ENCODE peak calls at places on chromosomes 13 and 19, in seven cellular contexts. A is right lobe of liver, J is H1, Y is breast epithelium, B is stomach, R is esophagus squamous epithelium, E is heart left ventricle. C is an unnamed sample.

GRCh38 chr13:34349091-34349722 is 531.3 kb downstream of the RFC3 start:
- DNase-seq in A (no peak), J (no peak), Y (peak), B (no peak), R (no peak), E (peak), C (peak)

GRCh38 chr19:7986321-7987083 is 18.9 kb downstream of the ELAVL1 start:
- DNase-seq in A (no peak), J (no peak), Y (no peak), B (no peak), R (no peak), E (no peak), C (no peak)

GRCh38 chr13:79258489-79258888 is 147.6 kb downstream of the RBM26 start:
- DNase-seq in A (no peak), J (no peak), Y (no peak), B (no peak), R (no peak), E (no peak), C (no peak)

GRCh38 chr13:44932850-44933251 is 56.4 kb downstream of the NUFIP1 start:
- DNase-seq in A (peak), J (no peak), Y (no peak), B (peak), R (no peak), E (peak), C (no peak)

GRCh38 chr13:92967923-92968322 is 258.7 kb upstream of the GPC6 start:
- DNase-seq in A (no peak), J (no peak), Y (no peak), B (no peak), R (no peak), E (no peak), C (no peak)

GRCh38 chr13:60765700-60766411 is 368.8 kb downstream of the TDRD3 start:
- DNase-seq in A (no peak), J (no peak), Y (no peak), B (no peak), R (no peak), E (no peak), C (no peak)

GRCh38 chr19:1651061-1651547 is 1.3 kb downstream of the TCF3 start:
- DNase-seq in A (peak), J (no peak), Y (no peak), B (no peak), R (no peak), E (peak), C (no peak)

GRCh38 chr13:29110003-29110402 is 289.9 kb downstream of the MTUS2 start:
- DNase-seq in A (no peak), J (no peak), Y (no peak), B (no peak), R (no peak), E (no peak), C (no peak)

GRCh38 chr13:67493835-67494234 is 263.7 kb upstream of the PCDH9 start:
- DNase-seq in A (no peak), J (no peak), Y (no peak), B (no peak), R (no peak), E (no peak), C (no peak)

GRCh38 chr13:91405240-91405639 is 6.8 kb downstream of the GPC5 start:
- DNase-seq in A (no peak), J (no peak), Y (no peak), B (no peak), R (no peak), E (no peak), C (no peak)

GRCh38 chr19:23440791-23441190 is 45.5 kb upstream of the ZNF91 start:
- DNase-seq in A (no peak), J (no peak), Y (no peak), B (no peak), R (no peak), E (no peak), C (no peak)

GRCh38 chr13:38648912-38649311 is 38.0 kb upstream of the FREM2 start:
- DNase-seq in A (no peak), J (no peak), Y (no peak), B (no peak), R (no peak), E (no peak), C (no peak)

GRCh38 chr13:41976491-41976890 is 15.6 kb upstream of the VWA8 start:
- DNase-seq in A (no peak), J (no peak), Y (no peak), B (no peak), R (no peak), E (no peak), C (no peak)

GRCh38 chr19:46661735-46662592 is 982 bp upstream of the DACT3 start:
- DNase-seq in A (peak), J (no peak), Y (peak), B (peak), R (no peak), E (peak), C (peak)

GRCh38 chr19:4533334-4533733 is 1.7 kb downstream of the PLIN5 start:
- DNase-seq in A (no peak), J (no peak), Y (no peak), B (no peak), R (no peak), E (no peak), C (no peak)

GRCh38 chr19:6227156-6227940 is 52.4 kb downstream of the MLLT1 start:
- DNase-seq in A (no peak), J (no peak), Y (no peak), B (no peak), R (no peak), E (no peak), C (no peak)

GRCh38 chr19:15159251-15159650 is 41.5 kb downstream of the NOTCH3 start:
- DNase-seq in A (no peak), J (no peak), Y (no peak), B (no peak), R (no peak), E (no peak), C (no peak)

GRCh38 chr13:106683918-106684317 is 116.0 kb upstream of the ARGLU1 start:
- DNase-seq in A (no peak), J (no peak), Y (no peak), B (no peak), R (no peak), E (no peak), C (no peak)

GRCh38 chr13:107835339-107836018 is 379.9 kb downstream of the LIG4 start:
- DNase-seq in A (no peak), J (no peak), Y (no peak), B (no peak), R (no peak), E (no peak), C (no peak)

GRCh38 chr19:8355631-8356402 is 8.1 kb upstream of the ANGPTL4 start:
- DNase-seq in A (peak), J (no peak), Y (peak), B (no peak), R (no peak), E (no peak), C (peak)

GRCh38 chr13:100088282-100088647 is 628 bp upstream of the PCCA start:
- DNase-seq in A (no peak), J (no peak), Y (no peak), B (no peak), R (no peak), E (no peak), C (no peak)

GRCh38 chr19:14542721-14543328 is 13.4 kb downstream of the TECR start:
- DNase-seq in A (no peak), J (no peak), Y (no peak), B (no peak), R (no peak), E (peak), C (no peak)

GRCh38 chr13:98977568-98978270 is at the start of gene DOCK9:
- DNase-seq in A (peak), J (no peak), Y (no peak), B (peak), R (no peak), E (peak), C (peak)

GRCh38 chr13:21079761-21080730 is 18.7 kb upstream of the LATS2 start:
- DNase-seq in A (no peak), J (no peak), Y (no peak), B (no peak), R (no peak), E (no peak), C (no peak)

GRCh38 chr13:44259045-44260042 is 114.3 kb upstream of the SERP2 start:
- DNase-seq in A (no peak), J (no peak), Y (no peak), B (peak), R (no peak), E (no peak), C (no peak)

GRCh38 chr19:10271543-10272086 is 695 bp downstream of the ICAM1 start:
- DNase-seq in A (peak), J (no peak), Y (no peak), B (no peak), R (no peak), E (peak), C (no peak)
- TF ChIP-seq POLR2A in A (no peak), J (no peak), Y (no peak), B (no peak), R (no peak), E (no peak), C (no peak)

DNA sequence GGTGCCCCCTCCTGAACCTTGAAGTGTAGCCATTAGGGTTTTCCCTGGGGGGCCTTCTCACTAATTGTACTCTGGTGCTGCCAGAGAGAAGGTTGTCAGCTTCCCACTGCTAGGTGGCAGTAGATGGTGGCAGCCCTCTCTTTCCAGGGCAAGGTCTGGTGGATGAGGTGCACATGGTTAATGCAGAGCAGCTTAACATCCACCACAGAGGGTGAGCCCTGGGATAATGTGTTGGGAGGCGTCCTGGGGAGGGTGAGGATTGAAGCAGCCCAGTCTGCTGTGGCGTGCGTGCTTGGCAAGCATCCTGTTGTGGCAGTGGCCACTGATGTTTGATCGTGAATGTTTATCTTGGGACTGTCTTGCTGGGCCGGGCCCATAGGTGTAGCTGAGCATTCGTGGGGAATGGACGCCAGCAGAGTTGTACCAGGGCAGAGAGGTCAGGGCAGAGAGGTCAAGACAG is 5.8 kb downstream of the EGLN2 start:
- DNase-seq in A (peak), J (no peak), Y (no peak), B (peak), R (no peak), E (peak), C (no peak)
- TF ChIP-seq POLR2A in A (no peak), J (no peak), Y (no peak), B (no peak), R (no peak), E (no peak), C (no peak)

DNA sequence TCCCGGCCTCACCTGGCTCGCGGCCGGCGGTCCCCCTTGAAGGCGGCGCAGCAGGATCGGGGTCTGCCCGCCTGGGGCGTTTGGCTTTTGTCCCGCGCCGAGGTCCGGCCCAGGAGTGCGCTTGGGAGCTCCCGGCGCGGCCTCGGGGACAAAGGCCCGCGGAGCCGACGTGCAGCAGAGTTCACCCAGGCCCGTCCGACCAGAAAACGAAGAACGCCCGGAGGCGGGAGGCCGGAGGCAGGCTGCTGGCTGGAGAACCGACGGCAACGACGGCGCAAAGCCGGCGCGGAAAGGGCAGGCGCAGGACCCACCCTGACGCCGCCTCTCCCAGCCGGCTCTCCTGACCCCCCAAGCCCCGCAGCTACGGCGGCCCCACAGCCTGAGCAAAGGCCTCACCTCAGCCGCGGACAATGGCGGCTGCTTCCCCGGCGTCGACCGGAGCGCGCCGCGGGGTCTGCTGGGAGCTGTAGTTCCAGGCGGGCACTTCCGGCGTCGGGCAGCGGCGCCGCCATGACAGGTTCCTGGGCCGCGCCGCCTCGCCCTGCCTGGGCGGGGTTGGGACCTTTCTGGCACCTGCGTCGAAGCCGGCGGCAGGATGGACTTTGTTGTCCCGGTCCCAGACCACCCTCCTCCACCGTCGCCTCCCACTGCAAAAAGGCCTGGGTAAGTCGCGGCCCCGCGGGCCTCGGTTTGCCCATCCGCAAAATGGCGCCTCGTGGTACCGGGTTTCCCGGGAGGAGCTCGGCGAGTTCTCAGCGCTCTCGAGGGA is at the start of gene ZNF606:
- DNase-seq in A (peak), J (no peak), Y (peak), B (peak), R (peak), E (peak), C (peak)
- TF ChIP-seq POLR2A in A (peak), J (peak), Y (peak), B (no peak), R (no peak), E (no peak), C (no peak)

GRCh38 chr19:289651-290538 is 1.3 kb downstream of the PLPP2 start:
- DNase-seq in A (peak), J (peak), Y (peak), B (peak), R (no peak), E (no peak), C (no peak)
- TF ChIP-seq POLR2A in A (no peak), J (no peak), Y (no peak), B (no peak), R (no peak), E (no peak), C (no peak)

DNA sequence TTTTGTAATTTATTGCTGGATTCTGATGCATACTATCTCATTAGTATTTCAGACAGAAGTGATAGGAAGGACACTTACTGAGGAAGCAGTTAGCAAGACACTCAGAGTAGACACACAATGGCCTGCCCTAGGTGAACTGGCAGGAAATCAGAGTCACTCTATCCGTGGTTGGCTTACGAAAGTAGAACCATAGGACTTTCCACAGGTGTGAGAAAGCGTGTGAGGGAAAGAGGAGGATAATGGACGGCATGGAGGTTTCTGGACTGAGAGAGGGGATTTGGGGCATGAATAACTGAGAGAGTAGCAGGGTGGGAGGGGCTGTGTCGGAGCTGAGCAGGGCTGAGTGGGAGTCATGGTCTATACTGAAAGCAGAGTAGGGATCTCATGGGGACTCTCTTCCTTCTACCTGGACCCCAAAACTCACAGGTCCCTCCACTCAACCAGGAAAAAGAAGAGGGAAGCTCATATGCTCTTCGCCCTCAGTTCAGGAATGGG is 18.7 kb upstream of the EID2 start:
- DNase-seq in A (no peak), J (no peak), Y (no peak), B (no peak), R (no peak), E (no peak), C (no peak)
- TF ChIP-seq POLR2A in A (no peak), J (no peak), Y (no peak), B (no peak), R (no peak), E (no peak), C (no peak)

GRCh38 chr13:77409412-77409811 is 82.5 kb upstream of the MYCBP2 start:
- DNase-seq in A (no peak), J (peak), Y (no peak), B (no peak), R (no peak), E (no peak), C (no peak)
- TF ChIP-seq POLR2A in A (no peak), J (no peak), Y (no peak), B (no peak), R (no peak), E (no peak), C (no peak)

GRCh38 chr13:109362606-109363005 is 423.8 kb downstream of the IRS2 start:
- DNase-seq in A (no peak), J (no peak), Y (no peak), B (no peak), R (no peak), E (no peak), C (no peak)
- TF ChIP-seq POLR2A in A (no peak), J (no peak), Y (no peak), B (no peak), R (no peak), E (no peak), C (no peak)

DNA sequence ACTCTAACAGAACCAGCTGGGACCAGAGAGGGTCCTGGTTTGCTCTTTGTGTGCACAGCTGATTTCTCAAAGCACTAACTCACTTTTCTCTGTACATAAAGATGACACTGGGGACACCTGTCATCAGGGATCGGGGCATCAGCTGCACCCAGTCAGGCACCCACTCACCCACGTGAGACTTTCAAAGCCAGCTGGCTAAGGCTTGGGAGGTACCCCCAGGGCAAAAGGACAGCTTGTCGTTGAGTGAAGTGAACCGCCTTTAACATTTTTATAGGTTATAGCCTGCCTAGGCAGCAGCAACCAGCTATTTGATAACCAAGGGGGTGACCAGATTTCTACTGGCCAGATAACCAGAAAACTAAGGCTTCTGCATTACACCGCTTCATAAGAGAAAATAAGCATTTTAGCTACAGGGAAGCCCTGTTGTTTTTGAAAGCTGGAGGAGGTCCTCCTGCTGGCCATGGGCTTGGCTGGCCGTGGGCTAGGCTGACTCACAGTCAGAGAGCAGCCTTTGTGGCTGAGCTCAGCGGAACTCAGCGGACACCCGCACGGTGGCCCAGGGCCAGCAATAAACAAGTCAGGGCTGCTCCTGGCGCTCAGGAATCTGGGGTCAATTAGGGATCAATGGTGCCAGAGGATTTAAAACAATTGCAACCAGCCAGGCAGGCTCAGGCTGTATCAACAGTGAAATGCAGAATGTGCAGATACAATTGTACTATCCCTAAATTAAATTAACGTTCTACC is 57.1 kb downstream of the ALOX5AP start:
- DNase-seq in A (peak), J (no peak), Y (peak), B (peak), R (no peak), E (peak), C (peak)
- TF ChIP-seq POLR2A in A (no peak), J (no peak), Y (no peak), B (no peak), R (no peak), E (no peak), C (no peak)

DNA sequence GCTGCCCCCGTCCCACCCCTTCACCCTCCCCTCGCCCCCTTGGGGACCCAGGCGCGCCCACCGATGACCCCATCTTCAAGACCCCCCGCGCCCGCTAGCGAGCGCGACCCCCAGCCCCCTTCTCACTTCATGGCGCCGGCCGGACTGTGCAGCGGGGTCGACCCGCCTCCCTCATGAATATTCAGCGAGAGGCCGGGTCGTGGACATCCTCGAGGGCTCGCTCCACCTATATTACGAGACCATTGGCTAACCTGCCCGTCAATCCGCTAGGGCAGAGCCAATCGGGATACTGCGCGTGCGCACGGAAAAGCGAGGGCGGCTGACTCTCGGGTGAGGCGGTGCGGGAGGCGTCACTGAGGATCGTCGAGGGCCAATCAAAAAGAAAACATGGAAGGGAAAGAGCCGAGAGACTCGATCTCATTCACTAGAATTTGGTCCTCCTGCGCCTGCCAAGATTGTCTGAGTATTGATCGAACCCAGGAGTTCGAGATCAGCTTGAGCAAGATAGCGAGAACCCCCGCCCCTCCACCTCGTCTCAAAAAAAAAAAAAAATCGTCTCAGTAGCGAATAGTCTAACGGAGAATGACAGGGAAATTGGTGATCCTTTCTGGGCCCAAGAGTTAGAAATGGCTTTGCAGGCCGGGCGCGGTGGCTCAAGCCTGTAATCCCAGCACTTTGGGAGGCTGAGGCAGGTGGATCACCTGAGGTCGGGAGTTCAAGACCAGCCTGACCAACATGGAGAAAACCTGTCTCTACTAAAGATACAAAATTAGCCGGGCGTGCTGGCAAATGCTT is at the start of gene ERCC2:
- DNase-seq in A (peak), J (peak), Y (peak), B (peak), R (peak), E (peak), C (peak)
- TF ChIP-seq POLR2A in A (no peak), J (no peak), Y (no peak), B (no peak), R (no peak), E (no peak), C (no peak)

C was measured in suprapubic skin.